ENCODE peak calls at places on chromosomes 2 and 18, in six cellular contexts. T is heart left ventricle; O is mesendoderm; Y is HL-60; Q is foreskin keratinocyte; D is naive thymus-derived CD4-positive, alpha-beta T cell. M is an unnamed sample.

GRCh38 chr2:224428787-224429440 is 27.0 kb upstream of the FAM124B start:
- DNase-seq in O (no peak), D (no peak), T (no peak), Y (no peak), Q (no peak), M (no peak)

GRCh38 chr2:69701100-69701945 is 40.6 kb upstream of the ANXA4 start:
- DNase-seq in Y (no peak), Q (peak; percentile 64), O (no peak), T (no peak), D (no peak), M (no peak)

GRCh38 chr2:54336136-54336976 is 80.3 kb upstream of the TSPYL6 start:
- DNase-seq in Y (no peak), O (no peak), D (no peak), Q (peak; percentile 49), T (no peak), M (no peak)

GRCh38 chr2:128668946-128669345 is 350.3 kb upstream of the HS6ST1 start:
- DNase-seq in Q (peak; percentile 25), T (no peak), D (no peak), Y (no peak), O (peak; percentile 60), M (no peak)

GRCh38 chr18:37261246-37261927 is 304.2 kb downstream of the CELF4 start:
- DNase-seq in T (no peak), Q (no peak), Y (no peak), D (no peak), O (no peak), M (no peak)

GRCh38 chr18:3798032-3798431 is 348.1 kb downstream of the TGIF1 start:
- DNase-seq in Q (no peak), Y (no peak), O (no peak), D (no peak), T (no peak), M (no peak)

GRCh38 chr2:188292446-188293239 is 969 bp downstream of the GULP1 start:
- DNase-seq in Q (peak; percentile 79), Y (no peak), O (peak; percentile 94), T (peak; percentile 60), D (no peak), M (peak; percentile 70)

GRCh38 chr2:128474014-128474961 is 155.6 kb upstream of the HS6ST1 start:
- DNase-seq in Q (no peak), Y (no peak), D (no peak), O (no peak), T (no peak), M (no peak)

GRCh38 chr2:228447266-228447915 is 265.9 kb upstream of the SPHKAP start:
- DNase-seq in Y (no peak), T (no peak), D (no peak), O (peak; percentile 65), Q (no peak), M (no peak)

DNA sequence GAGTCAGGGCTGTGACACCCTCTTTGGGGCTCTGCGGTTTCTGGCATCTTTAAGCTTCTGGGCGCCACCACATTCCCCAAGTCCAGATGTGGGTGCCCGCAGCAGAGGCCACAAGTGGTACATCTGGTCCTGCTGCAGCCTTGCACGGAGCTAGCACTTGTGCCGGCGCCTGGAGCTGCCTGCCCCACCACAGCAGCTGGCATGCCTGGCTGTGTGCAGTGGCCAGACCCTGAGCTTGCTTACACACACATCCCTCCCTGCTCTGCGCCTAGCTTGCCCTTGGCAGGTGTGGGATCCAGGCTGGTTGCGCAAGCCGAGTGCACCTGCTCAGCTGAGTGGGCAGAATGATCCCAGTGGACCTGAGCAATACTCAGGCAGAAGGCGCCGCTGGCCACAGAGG is 27.3 kb downstream of the SLC4A10 start:
- DNase-seq in O (no peak), D (no peak), Y (no peak), T (no peak), Q (no peak), M (no peak)
- H3K27me3 ChIP-seq in O (no peaks in the 10 kb centered on the region), D (no peaks in the 10 kb centered on the region), Y (no peaks in the 10 kb centered on the region), T (no peaks in the 10 kb centered on the region), Q (no peaks in the 10 kb centered on the region), M (no peaks in the 10 kb centered on the region)

DNA sequence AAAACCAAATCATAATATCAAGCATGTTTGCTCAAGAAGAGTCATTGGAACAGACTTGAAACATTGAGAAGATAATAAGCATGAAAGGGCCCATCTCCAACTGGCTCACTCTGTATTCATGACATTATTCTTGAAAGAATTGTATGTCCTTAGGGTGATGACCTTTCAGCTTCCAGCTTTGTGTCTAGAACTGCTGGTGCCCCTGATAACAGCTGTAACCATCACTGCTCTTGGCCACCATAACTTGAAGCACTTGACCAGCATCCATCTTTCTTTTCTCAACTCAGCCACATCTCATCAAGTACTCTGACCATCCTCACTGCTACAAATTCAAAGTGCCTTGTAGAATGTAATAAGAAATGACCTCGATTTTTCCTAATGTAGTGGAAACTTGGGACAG is 289.9 kb downstream of the SLC8A1 start:
- DNase-seq in O (no peak), Y (no peak), Q (no peak), D (no peak), T (no peak), M (no peak)
- H3K27me3 ChIP-seq in O (no peaks in the 10 kb centered on the region), Y (no peaks in the 10 kb centered on the region), Q (no peaks in the 10 kb centered on the region), D (no peaks in the 10 kb centered on the region), T (no peaks in the 10 kb centered on the region), M (no peaks in the 10 kb centered on the region)

GRCh38 chr2:240644171-240644651 is 18.9 kb downstream of the GPR35 start:
- DNase-seq in Q (no peak), Y (no peak), T (no peak), O (no peak), D (no peak), M (no peak)

GRCh38 chr2:240646900-240647502 is 21.7 kb downstream of the GPR35 start:
- DNase-seq in T (no peak), Q (no peak), Y (no peak), D (no peak), O (no peak), M (no peak)

GRCh38 chr2:240646061-240646899 is 21.0 kb downstream of the GPR35 start:
- DNase-seq in T (no peak), Y (peak; percentile 41), D (peak; percentile 23), O (no peak), Q (no peak), M (no peak)

GRCh38 chr2:240644859-240645301 is 19.6 kb downstream of the GPR35 start:
- DNase-seq in O (no peak), T (no peak), D (no peak), Q (no peak), Y (no peak), M (no peak)

DNA sequence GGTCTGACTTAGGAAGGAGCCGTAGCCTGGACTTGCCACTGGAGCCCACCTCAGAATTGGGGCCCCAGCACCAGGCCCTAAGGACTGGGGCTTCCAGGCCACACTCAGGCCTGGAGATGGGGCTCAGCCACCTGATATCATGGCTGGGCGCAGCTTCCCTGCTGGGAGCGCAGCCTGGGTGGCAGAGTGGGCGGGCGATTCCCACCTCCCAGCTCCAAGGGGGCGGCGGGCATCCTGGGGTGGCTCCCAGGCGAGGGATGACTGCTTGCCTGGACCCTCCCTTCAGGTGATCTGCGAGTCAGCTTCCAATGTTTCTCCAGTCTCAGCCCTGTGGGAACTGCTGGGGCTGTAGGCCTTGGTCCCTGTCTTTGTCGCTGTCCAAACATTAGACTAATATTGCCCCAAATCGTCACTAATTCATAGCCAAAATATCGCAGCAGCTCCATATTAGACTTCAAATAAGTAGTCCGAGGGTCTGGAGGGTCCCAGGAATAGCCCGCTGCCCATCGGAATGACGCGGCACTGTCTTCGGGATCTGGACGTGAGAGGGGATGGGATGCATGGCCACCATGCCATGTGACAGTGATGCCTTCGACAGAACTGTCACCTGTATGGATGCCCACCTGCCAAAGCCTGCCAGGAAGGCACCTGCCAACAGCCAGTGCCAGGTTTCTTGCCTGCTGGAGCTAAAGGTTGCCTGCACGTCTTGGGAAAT is 20.2 kb downstream of the GPR35 start:
- DNase-seq in Y (no peak), T (no peak), Q (no peak), O (no peak), D (no peak), M (no peak)
- H3K27me3 ChIP-seq in Y (peaks cover 2% of the 10 kb centered on the region), T (peaks cover 9% of the 10 kb centered on the region), Q (peaks cover 31% of the 10 kb centered on the region), O (no peaks in the 10 kb centered on the region), D (no peaks in the 10 kb centered on the region), M (no peaks in the 10 kb centered on the region)

DNA sequence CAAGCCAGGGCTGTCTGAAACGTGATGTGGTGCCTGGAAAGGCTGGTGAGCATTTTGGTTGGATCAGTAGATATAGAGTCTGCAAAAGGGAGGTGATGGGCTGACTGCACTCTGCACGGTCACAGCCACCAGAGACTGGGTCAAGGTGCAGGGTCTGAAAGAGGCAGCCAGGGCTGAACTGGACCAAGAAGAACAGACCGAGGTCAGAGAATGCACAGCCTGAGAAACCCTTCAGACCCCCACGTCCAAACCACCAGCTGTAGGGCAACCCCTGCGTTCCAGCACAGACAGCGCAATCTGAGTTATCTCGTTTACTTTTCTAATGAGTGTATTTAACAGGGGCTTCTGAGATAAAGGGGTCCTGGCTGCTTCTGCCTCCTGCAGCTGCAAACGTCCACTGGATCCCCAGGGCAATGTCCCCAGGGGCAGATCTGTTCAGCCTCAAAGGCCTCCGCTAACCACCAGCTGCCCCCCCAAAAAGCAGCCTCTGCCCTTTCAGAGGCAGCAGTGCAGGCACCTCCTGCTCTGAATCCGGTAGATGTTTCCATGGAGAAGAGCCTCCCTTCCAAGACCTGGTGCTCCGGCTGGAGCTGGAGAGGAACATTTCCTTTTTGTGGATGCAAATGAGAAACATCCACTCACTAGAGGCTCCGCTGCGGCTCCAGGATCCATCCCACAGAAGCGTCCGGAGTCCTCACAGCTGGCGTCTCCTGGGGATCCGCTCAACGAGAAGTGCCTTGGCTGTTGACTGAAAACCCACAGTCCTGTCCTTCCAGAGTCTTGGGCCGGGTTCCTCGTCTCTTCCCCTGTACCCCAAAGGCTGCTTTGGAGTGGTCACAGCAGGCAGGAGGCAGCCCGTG is 977 bp upstream of the KCNG2 start:
- DNase-seq in Q (no peak), O (no peak), Y (no peak), T (peak; percentile 39), D (no peak), M (no peak)
- H3K27me3 ChIP-seq in Q (peaks cover 46% of the 10 kb centered on the region), O (peaks cover 18% of the 10 kb centered on the region), Y (peaks cover 6% of the 10 kb centered on the region), T (peaks cover 23% of the 10 kb centered on the region), D (peaks cover 13% of the 10 kb centered on the region), M (peaks cover 9% of the 10 kb centered on the region)

GRCh38 chr2:74496997-74497776 is 2.2 kb downstream of the LBX2 start:
- DNase-seq in Y (no peak), T (no peak), O (no peak), D (no peak), Q (no peak), M (no peak)

GRCh38 chr2:74497777-74498499 is 1.5 kb downstream of the LBX2 start:
- DNase-seq in D (no peak), Q (no peak), O (peak; percentile 38), Y (no peak), T (peak; percentile 30), M (no peak)

GRCh38 chr2:74493546-74493945 is 5.9 kb downstream of the LBX2 start:
- DNase-seq in T (no peak), Q (no peak), Y (no peak), O (no peak), D (no peak), M (no peak)

GRCh38 chr2:74498500-74499268 is 719 bp downstream of the LBX2 start:
- DNase-seq in Y (no peak), Q (peak; percentile 34), O (peak; percentile 77), D (no peak), T (no peak), M (no peak)

GRCh38 chr2:74495440-74495839 is 4.0 kb downstream of the LBX2 start:
- DNase-seq in Q (no peak), Y (no peak), O (no peak), T (no peak), D (no peak), M (no peak)
- H3K27me3 ChIP-seq in Q (peaks cover 38% of the 10 kb centered on the region), Y (peaks cover 30% of the 10 kb centered on the region), O (peaks cover 38% of the 10 kb centered on the region), T (peaks cover 22% of the 10 kb centered on the region), D (peaks cover 22% of the 10 kb centered on the region), M (peaks cover 6% of the 10 kb centered on the region)